ENCODE peak calls at places on chromosomes 2 and 18, in nine cellular contexts. One of them, this sample, is unnamed.

GRCh38 chr18:7452331-7452730 is 114.8 kb upstream of the PTPRM start:
- DNase-seq in psoas muscle: no peak
- DNase-seq in nephron progenitor cell: peak; percentile 52
- DNase-seq in AG09309: no peak
- DNase-seq in CD4-positive, alpha-beta T cell: no peak
- DNase-seq in bronchial epithelial cell: peak; percentile 29
- DNase-seq in B cell: no peak
- DNase-seq in breast epithelium: no peak
- DNase-seq in Panc1: no peak
- DNase-seq in this sample: peak; percentile 72

GRCh38 chr2:72925328-72925943 is 8.1 kb downstream of the EMX1 start:
- DNase-seq in B cell: peak; percentile 34
- DNase-seq in breast epithelium: no peak
- DNase-seq in psoas muscle: no peak
- DNase-seq in nephron progenitor cell: peak; percentile 33
- DNase-seq in Panc1: no peak
- DNase-seq in bronchial epithelial cell: no peak
- DNase-seq in AG09309: no peak
- DNase-seq in CD4-positive, alpha-beta T cell: no peak
- DNase-seq in this sample: no peak

GRCh38 chr2:154240921-154241379 is 369.2 kb downstream of the GALNT13 start:
- DNase-seq in breast epithelium: no peak
- DNase-seq in nephron progenitor cell: no peak
- DNase-seq in CD4-positive, alpha-beta T cell: no peak
- DNase-seq in Panc1: no peak
- DNase-seq in bronchial epithelial cell: no peak
- DNase-seq in AG09309: no peak
- DNase-seq in B cell: no peak
- DNase-seq in psoas muscle: peak; percentile 28
- DNase-seq in this sample: no peak

GRCh38 chr2:29117636-29118303 is 2.6 kb downstream of the CLIP4 start:
- DNase-seq in AG09309: no peak
- DNase-seq in psoas muscle: no peak
- DNase-seq in B cell: no peak
- DNase-seq in CD4-positive, alpha-beta T cell: no peak
- DNase-seq in breast epithelium: no peak
- DNase-seq in Panc1: peak; percentile 94
- DNase-seq in bronchial epithelial cell: peak; percentile 93
- DNase-seq in nephron progenitor cell: no peak
- DNase-seq in this sample: peak; percentile 72

GRCh38 chr2:64698068-64698645 is 44.4 kb upstream of the SERTAD2 start:
- DNase-seq in Panc1: no peak
- DNase-seq in bronchial epithelial cell: no peak
- DNase-seq in breast epithelium: no peak
- DNase-seq in nephron progenitor cell: no peak
- DNase-seq in CD4-positive, alpha-beta T cell: no peak
- DNase-seq in AG09309: no peak
- DNase-seq in psoas muscle: no peak
- DNase-seq in B cell: no peak
- DNase-seq in this sample: peak; percentile 1

GRCh38 chr2:157307021-157307420 is 18.6 kb downstream of the ERMN start:
- DNase-seq in AG09309: no peak
- DNase-seq in bronchial epithelial cell: no peak
- DNase-seq in breast epithelium: no peak
- DNase-seq in B cell: no peak
- DNase-seq in Panc1: no peak
- DNase-seq in nephron progenitor cell: no peak
- DNase-seq in CD4-positive, alpha-beta T cell: no peak
- DNase-seq in psoas muscle: no peak
- DNase-seq in this sample: no peak

GRCh38 chr2:51003345-51004192 is 28.4 kb downstream of the NRXN1 start:
- DNase-seq in B cell: no peak
- DNase-seq in nephron progenitor cell: no peak
- DNase-seq in psoas muscle: no peak
- DNase-seq in breast epithelium: no peak
- DNase-seq in AG09309: no peak
- DNase-seq in CD4-positive, alpha-beta T cell: no peak
- DNase-seq in bronchial epithelial cell: peak; percentile 81
- DNase-seq in Panc1: no peak
- DNase-seq in this sample: peak; percentile 23

GRCh38 chr2:26190369-26190768 is 17.5 kb downstream of the GAREM2 start:
- DNase-seq in AG09309: no peak
- DNase-seq in CD4-positive, alpha-beta T cell: no peak
- DNase-seq in nephron progenitor cell: no peak
- DNase-seq in B cell: no peak
- DNase-seq in breast epithelium: no peak
- DNase-seq in psoas muscle: no peak
- DNase-seq in Panc1: no peak
- DNase-seq in bronchial epithelial cell: no peak
- DNase-seq in this sample: no peak

GRCh38 chr2:191386938-191387536 is 141.8 kb downstream of the MYO1B start:
- DNase-seq in AG09309: peak; percentile 69
- DNase-seq in CD4-positive, alpha-beta T cell: no peak
- DNase-seq in breast epithelium: no peak
- DNase-seq in B cell: no peak
- DNase-seq in Panc1: no peak
- DNase-seq in nephron progenitor cell: no peak
- DNase-seq in bronchial epithelial cell: peak; percentile 66
- DNase-seq in psoas muscle: no peak
- DNase-seq in this sample: peak; percentile 34

GRCh38 chr2:120313695-120314615 is 32.0 kb upstream of the INHBB start:
- DNase-seq in bronchial epithelial cell: no peak
- DNase-seq in AG09309: no peak
- DNase-seq in breast epithelium: no peak
- DNase-seq in nephron progenitor cell: no peak
- DNase-seq in CD4-positive, alpha-beta T cell: no peak
- DNase-seq in B cell: no peak
- DNase-seq in psoas muscle: no peak
- DNase-seq in Panc1: no peak
- DNase-seq in this sample: no peak

GRCh38 chr2:150140777-150141176 is 346.7 kb downstream of the RND3 start:
- DNase-seq in breast epithelium: no peak
- DNase-seq in Panc1: no peak
- DNase-seq in bronchial epithelial cell: no peak
- DNase-seq in CD4-positive, alpha-beta T cell: no peak
- DNase-seq in B cell: no peak
- DNase-seq in AG09309: no peak
- DNase-seq in nephron progenitor cell: no peak
- DNase-seq in psoas muscle: no peak
- DNase-seq in this sample: no peak

GRCh38 chr2:6865346-6866238 is at the start of gene CMPK2:
- DNase-seq in psoas muscle: peak; percentile 80
- DNase-seq in AG09309: no peak
- DNase-seq in B cell: peak; percentile 91
- DNase-seq in Panc1: no peak
- DNase-seq in CD4-positive, alpha-beta T cell: peak; percentile 60
- DNase-seq in breast epithelium: no peak
- DNase-seq in bronchial epithelial cell: no peak
- DNase-seq in nephron progenitor cell: peak; percentile 72
- DNase-seq in this sample: peak; percentile 36

GRCh38 chr2:181859123-181859522 is 32.4 kb upstream of the ITPRID2 start:
- DNase-seq in CD4-positive, alpha-beta T cell: no peak
- DNase-seq in nephron progenitor cell: no peak
- DNase-seq in B cell: no peak
- DNase-seq in AG09309: no peak
- DNase-seq in psoas muscle: no peak
- DNase-seq in Panc1: no peak
- DNase-seq in breast epithelium: no peak
- DNase-seq in bronchial epithelial cell: peak; percentile 12
- DNase-seq in this sample: no peak

GRCh38 chr2:175126661-175127060 is 41.3 kb downstream of the ATF2 start:
- DNase-seq in CD4-positive, alpha-beta T cell: no peak
- DNase-seq in psoas muscle: no peak
- DNase-seq in bronchial epithelial cell: peak; percentile 85
- DNase-seq in B cell: no peak
- DNase-seq in nephron progenitor cell: no peak
- DNase-seq in Panc1: no peak
- DNase-seq in breast epithelium: no peak
- DNase-seq in AG09309: no peak
- DNase-seq in this sample: peak; percentile 32

GRCh38 chr2:70002241-70002896 is 40.9 kb upstream of the ASPRV1 start:
- DNase-seq in CD4-positive, alpha-beta T cell: no peak
- DNase-seq in breast epithelium: no peak
- DNase-seq in Panc1: no peak
- DNase-seq in nephron progenitor cell: no peak
- DNase-seq in AG09309: no peak
- DNase-seq in B cell: no peak
- DNase-seq in psoas muscle: no peak
- DNase-seq in bronchial epithelial cell: no peak
- DNase-seq in this sample: no peak

GRCh38 chr2:104312684-104313083 is 541.2 kb upstream of the POU3F3 start:
- DNase-seq in AG09309: no peak
- DNase-seq in psoas muscle: no peak
- DNase-seq in B cell: no peak
- DNase-seq in CD4-positive, alpha-beta T cell: no peak
- DNase-seq in bronchial epithelial cell: no peak
- DNase-seq in breast epithelium: no peak
- DNase-seq in nephron progenitor cell: peak; percentile 30
- DNase-seq in Panc1: no peak
- DNase-seq in this sample: no peak
- TF ChIP-seq CTCF in AG09309: no peak
- TF ChIP-seq CTCF in psoas muscle: no peak
- TF ChIP-seq CTCF in B cell: no peak
- TF ChIP-seq CTCF in CD4-positive, alpha-beta T cell: no peak
- TF ChIP-seq CTCF in bronchial epithelial cell: no peak
- TF ChIP-seq CTCF in breast epithelium: no peak
- TF ChIP-seq CTCF in nephron progenitor cell: no peak
- TF ChIP-seq CTCF in Panc1: peak; percentile 7
- TF ChIP-seq CTCF in this sample: no peak

DNA sequence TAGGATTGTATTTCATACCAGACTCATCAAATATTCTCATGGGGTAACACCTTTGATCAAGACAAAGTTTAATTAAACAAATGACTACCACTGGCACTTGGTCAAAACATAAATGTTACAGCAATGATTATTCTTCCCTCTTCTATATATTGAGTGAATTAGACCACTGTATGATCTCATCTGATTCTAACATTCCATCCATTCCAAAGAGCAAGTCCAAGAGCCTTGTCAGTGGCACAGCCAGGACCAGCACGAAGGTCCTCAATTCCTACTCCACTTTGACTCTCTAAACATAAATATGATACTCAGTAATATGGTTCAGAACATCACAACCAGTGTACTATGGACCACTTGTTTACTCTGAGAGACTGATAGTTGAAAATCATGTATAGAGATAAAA is 86.4 kb downstream of the AP1S3 start:
- DNase-seq in B cell: no peak
- DNase-seq in AG09309: no peak
- DNase-seq in psoas muscle: no peak
- DNase-seq in breast epithelium: no peak
- DNase-seq in Panc1: no peak
- DNase-seq in nephron progenitor cell: no peak
- DNase-seq in bronchial epithelial cell: no peak
- DNase-seq in CD4-positive, alpha-beta T cell: no peak
- DNase-seq in this sample: no peak
- TF ChIP-seq CTCF in B cell: no peak
- TF ChIP-seq CTCF in AG09309: no peak
- TF ChIP-seq CTCF in psoas muscle: no peak
- TF ChIP-seq CTCF in breast epithelium: no peak
- TF ChIP-seq CTCF in Panc1: no peak
- TF ChIP-seq CTCF in nephron progenitor cell: no peak
- TF ChIP-seq CTCF in bronchial epithelial cell: no peak
- TF ChIP-seq CTCF in CD4-positive, alpha-beta T cell: no peak
- TF ChIP-seq CTCF in this sample: no peak

GRCh38 chr2:142824756-142825155 is 52.7 kb upstream of the KYNU start:
- DNase-seq in nephron progenitor cell: no peak
- DNase-seq in bronchial epithelial cell: peak; percentile 61
- DNase-seq in breast epithelium: no peak
- DNase-seq in CD4-positive, alpha-beta T cell: no peak
- DNase-seq in B cell: no peak
- DNase-seq in psoas muscle: no peak
- DNase-seq in AG09309: no peak
- DNase-seq in Panc1: no peak
- DNase-seq in this sample: peak; percentile 10

GRCh38 chr2:142825861-142826260 is 51.6 kb upstream of the KYNU start:
- DNase-seq in B cell: no peak
- DNase-seq in AG09309: no peak
- DNase-seq in psoas muscle: no peak
- DNase-seq in breast epithelium: no peak
- DNase-seq in bronchial epithelial cell: peak; percentile 10
- DNase-seq in CD4-positive, alpha-beta T cell: no peak
- DNase-seq in nephron progenitor cell: no peak
- DNase-seq in Panc1: no peak
- DNase-seq in this sample: peak; percentile 52

GRCh38 chr2:142822190-142822589 is 55.3 kb upstream of the KYNU start:
- DNase-seq in breast epithelium: no peak
- DNase-seq in psoas muscle: no peak
- DNase-seq in CD4-positive, alpha-beta T cell: no peak
- DNase-seq in AG09309: no peak
- DNase-seq in bronchial epithelial cell: no peak
- DNase-seq in nephron progenitor cell: no peak
- DNase-seq in B cell: no peak
- DNase-seq in Panc1: no peak
- DNase-seq in this sample: no peak

DNA sequence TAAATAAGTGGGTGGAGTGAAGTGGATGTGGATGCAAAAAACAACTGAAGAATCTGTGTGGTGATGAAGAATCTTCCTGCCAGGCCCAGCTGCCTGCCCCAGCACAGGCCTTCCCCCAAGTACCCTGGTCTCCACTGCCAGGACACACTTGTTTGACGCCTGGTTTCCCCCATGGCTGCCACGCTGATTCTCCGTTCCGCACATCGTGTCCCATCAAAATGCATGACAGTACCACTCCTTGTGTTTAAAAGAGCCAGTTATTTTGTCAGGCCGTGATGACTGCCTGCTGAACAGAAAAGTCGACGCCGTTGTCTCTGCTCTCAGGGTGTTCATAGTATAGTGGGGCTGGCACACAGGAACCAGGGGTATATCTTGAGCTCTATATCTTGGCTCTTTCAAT is 50.3 kb upstream of the KYNU start:
- DNase-seq in bronchial epithelial cell: no peak
- DNase-seq in CD4-positive, alpha-beta T cell: no peak
- DNase-seq in B cell: no peak
- DNase-seq in AG09309: no peak
- DNase-seq in nephron progenitor cell: no peak
- DNase-seq in breast epithelium: no peak
- DNase-seq in Panc1: no peak
- DNase-seq in psoas muscle: no peak
- DNase-seq in this sample: no peak
- TF ChIP-seq CTCF in bronchial epithelial cell: no peak
- TF ChIP-seq CTCF in CD4-positive, alpha-beta T cell: no peak
- TF ChIP-seq CTCF in B cell: no peak
- TF ChIP-seq CTCF in AG09309: no peak
- TF ChIP-seq CTCF in nephron progenitor cell: no peak
- TF ChIP-seq CTCF in breast epithelium: no peak
- TF ChIP-seq CTCF in Panc1: no peak
- TF ChIP-seq CTCF in psoas muscle: no peak
- TF ChIP-seq CTCF in this sample: no peak

DNA sequence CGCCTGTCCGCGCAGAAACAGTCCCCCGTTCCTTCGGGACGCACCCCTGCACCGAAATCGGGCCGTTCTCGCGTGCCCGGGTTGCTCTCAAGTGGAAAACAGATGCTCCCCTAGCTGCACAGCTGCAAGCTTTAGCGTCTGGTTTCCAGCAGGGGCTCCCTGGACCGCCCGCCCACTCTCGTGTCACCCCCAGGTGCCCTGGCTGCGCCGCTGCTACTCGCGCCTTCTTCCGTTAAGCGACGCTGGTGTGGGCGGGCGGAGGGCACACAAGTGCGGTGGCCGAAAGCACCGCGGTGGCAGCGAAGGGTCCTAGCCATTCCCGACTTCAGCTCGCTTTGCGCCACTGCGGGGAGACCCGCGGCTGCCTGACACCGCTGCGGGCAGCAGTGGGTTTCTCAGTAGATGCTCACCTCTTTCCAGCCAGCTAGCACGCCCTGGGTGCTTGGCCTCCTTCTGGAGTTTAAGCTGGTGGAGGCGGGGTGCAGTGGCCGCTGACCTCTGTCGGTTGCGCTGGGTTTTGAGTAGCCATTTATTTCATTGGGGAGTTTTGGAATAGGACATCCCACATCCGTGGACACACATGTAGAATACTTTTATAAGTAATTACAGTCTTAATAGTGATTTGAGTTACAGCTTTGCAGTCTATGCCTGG is 806 bp downstream of the ZNF407 start:
- DNase-seq in psoas muscle: peak; percentile 78
- DNase-seq in Panc1: no peak
- DNase-seq in bronchial epithelial cell: peak; percentile 18
- DNase-seq in AG09309: no peak
- DNase-seq in breast epithelium: peak; percentile 53
- DNase-seq in B cell: peak; percentile 80
- DNase-seq in nephron progenitor cell: peak; percentile 74
- DNase-seq in CD4-positive, alpha-beta T cell: peak; percentile 48
- DNase-seq in this sample: peak; percentile 37
- TF ChIP-seq CTCF in psoas muscle: peak; percentile 8
- TF ChIP-seq CTCF in Panc1: peak; percentile 30
- TF ChIP-seq CTCF in bronchial epithelial cell: peak; percentile 16
- TF ChIP-seq CTCF in AG09309: no peak
- TF ChIP-seq CTCF in breast epithelium: no peak
- TF ChIP-seq CTCF in B cell: peak; percentile 38
- TF ChIP-seq CTCF in nephron progenitor cell: no peak
- TF ChIP-seq CTCF in CD4-positive, alpha-beta T cell: peak; percentile 16
- TF ChIP-seq CTCF in this sample: no peak

This sample was measured in MCF 10A.